ENCODE peak calls at places on chromosomes 1 and 21, in nine cellular contexts. One of them, this sample, is unnamed. For H3K4me1 and H3K36me3, the result is how much of the 10 kb centered on the place peaks cover.

GRCh38 chr1:72281637-72282270 is 585 bp downstream of the NEGR1 start:
- DNase-seq in RWPE2: no peak
- DNase-seq in ovary: peak
- DNase-seq in CD4-positive, alpha-beta memory T cell: no peak
- DNase-seq in breast epithelium: no peak
- DNase-seq in adrenal gland: peak
- DNase-seq in BE2C: no peak
- DNase-seq in IMR-90: peak
- DNase-seq in mucosa of descending colon: no peak
- DNase-seq in this sample: no peak

GRCh38 chr1:25616080-25616931 is at the start of gene MAN1C1:
- DNase-seq in RWPE2: peak
- DNase-seq in ovary: peak
- DNase-seq in CD4-positive, alpha-beta memory T cell: peak
- DNase-seq in breast epithelium: peak
- DNase-seq in adrenal gland: peak
- DNase-seq in BE2C: peak
- DNase-seq in IMR-90: peak
- DNase-seq in mucosa of descending colon: peak
- DNase-seq in this sample: peak

GRCh38 chr21:15688809-15689208 is 41.0 kb upstream of the USP25 start:
- DNase-seq in RWPE2: no peak
- DNase-seq in ovary: no peak
- DNase-seq in CD4-positive, alpha-beta memory T cell: no peak
- DNase-seq in breast epithelium: no peak
- DNase-seq in adrenal gland: no peak
- DNase-seq in BE2C: no peak
- DNase-seq in IMR-90: no peak
- DNase-seq in mucosa of descending colon: no peak
- DNase-seq in this sample: no peak

GRCh38 chr1:226946841-226947240 is 6.7 kb downstream of the COQ8A start:
- DNase-seq in RWPE2: no peak
- DNase-seq in ovary: no peak
- DNase-seq in CD4-positive, alpha-beta memory T cell: no peak
- DNase-seq in breast epithelium: no peak
- DNase-seq in adrenal gland: peak
- DNase-seq in BE2C: no peak
- DNase-seq in IMR-90: peak
- DNase-seq in mucosa of descending colon: no peak
- DNase-seq in this sample: no peak

GRCh38 chr1:203033287-203033686 is 7.0 kb downstream of the PPFIA4 start:
- DNase-seq in RWPE2: no peak
- DNase-seq in ovary: no peak
- DNase-seq in CD4-positive, alpha-beta memory T cell: no peak
- DNase-seq in breast epithelium: no peak
- DNase-seq in adrenal gland: no peak
- DNase-seq in BE2C: no peak
- DNase-seq in IMR-90: no peak
- DNase-seq in mucosa of descending colon: no peak
- DNase-seq in this sample: no peak

GRCh38 chr21:36663033-36663855 is 35.7 kb upstream of the SIM2 start:
- DNase-seq in RWPE2: no peak
- DNase-seq in ovary: no peak
- DNase-seq in CD4-positive, alpha-beta memory T cell: no peak
- DNase-seq in breast epithelium: no peak
- DNase-seq in adrenal gland: no peak
- DNase-seq in BE2C: no peak
- DNase-seq in IMR-90: peak
- DNase-seq in mucosa of descending colon: no peak
- DNase-seq in this sample: no peak

GRCh38 chr1:62321438-62321837 is 2.2 kb upstream of the KANK4 start:
- DNase-seq in RWPE2: peak
- DNase-seq in ovary: no peak
- DNase-seq in CD4-positive, alpha-beta memory T cell: no peak
- DNase-seq in breast epithelium: no peak
- DNase-seq in adrenal gland: no peak
- DNase-seq in BE2C: no peak
- DNase-seq in IMR-90: peak
- DNase-seq in mucosa of descending colon: no peak
- DNase-seq in this sample: no peak

GRCh38 chr1:107365874-107366273 is 225.0 kb downstream of the NTNG1 start:
- DNase-seq in RWPE2: no peak
- DNase-seq in ovary: no peak
- DNase-seq in CD4-positive, alpha-beta memory T cell: no peak
- DNase-seq in breast epithelium: no peak
- DNase-seq in adrenal gland: no peak
- DNase-seq in BE2C: peak
- DNase-seq in IMR-90: no peak
- DNase-seq in mucosa of descending colon: no peak
- DNase-seq in this sample: no peak

GRCh38 chr1:246067432-246068021 is 439.6 kb downstream of the SMYD3 start:
- DNase-seq in RWPE2: no peak
- DNase-seq in ovary: no peak
- DNase-seq in CD4-positive, alpha-beta memory T cell: no peak
- DNase-seq in breast epithelium: no peak
- DNase-seq in adrenal gland: no peak
- DNase-seq in BE2C: no peak
- DNase-seq in IMR-90: peak
- DNase-seq in mucosa of descending colon: no peak
- DNase-seq in this sample: no peak

GRCh38 chr1:8902765-8903164 is 24.3 kb upstream of the ENO1 start:
- DNase-seq in RWPE2: no peak
- DNase-seq in ovary: no peak
- DNase-seq in CD4-positive, alpha-beta memory T cell: no peak
- DNase-seq in breast epithelium: no peak
- DNase-seq in adrenal gland: no peak
- DNase-seq in BE2C: no peak
- DNase-seq in IMR-90: peak
- DNase-seq in mucosa of descending colon: no peak
- DNase-seq in this sample: no peak

GRCh38 chr1:29975036-29975694 is 738.8 kb downstream of the PTPRU start:
- DNase-seq in RWPE2: no peak
- DNase-seq in ovary: no peak
- DNase-seq in CD4-positive, alpha-beta memory T cell: no peak
- DNase-seq in breast epithelium: no peak
- DNase-seq in adrenal gland: peak
- DNase-seq in BE2C: no peak
- DNase-seq in IMR-90: peak
- DNase-seq in mucosa of descending colon: no peak
- DNase-seq in this sample: no peak

GRCh38 chr1:32464716-32465540 is at the start of gene ZBTB8B:
- DNase-seq in RWPE2: peak
- DNase-seq in ovary: peak
- DNase-seq in CD4-positive, alpha-beta memory T cell: no peak
- DNase-seq in breast epithelium: peak
- DNase-seq in adrenal gland: peak
- DNase-seq in BE2C: peak
- DNase-seq in IMR-90: peak
- DNase-seq in mucosa of descending colon: peak
- DNase-seq in this sample: no peak

GRCh38 chr1:82565146-82565545 is 764.4 kb downstream of the ADGRL2 start:
- DNase-seq in RWPE2: peak
- DNase-seq in ovary: no peak
- DNase-seq in CD4-positive, alpha-beta memory T cell: no peak
- DNase-seq in breast epithelium: peak
- DNase-seq in adrenal gland: no peak
- DNase-seq in BE2C: no peak
- DNase-seq in IMR-90: peak
- DNase-seq in mucosa of descending colon: no peak
- DNase-seq in this sample: no peak

GRCh38 chr1:88145752-88146151 is 538.3 kb upstream of the PKN2 start:
- DNase-seq in RWPE2: no peak
- DNase-seq in ovary: no peak
- DNase-seq in CD4-positive, alpha-beta memory T cell: no peak
- DNase-seq in breast epithelium: no peak
- DNase-seq in adrenal gland: no peak
- DNase-seq in BE2C: no peak
- DNase-seq in IMR-90: peak
- DNase-seq in mucosa of descending colon: no peak
- DNase-seq in this sample: no peak

GRCh38 chr1:20074725-20075171 is 4.8 kb downstream of the PLA2G5 start:
- DNase-seq in RWPE2: no peak
- DNase-seq in ovary: no peak
- DNase-seq in CD4-positive, alpha-beta memory T cell: no peak
- DNase-seq in breast epithelium: no peak
- DNase-seq in adrenal gland: no peak
- DNase-seq in BE2C: no peak
- DNase-seq in IMR-90: no peak
- DNase-seq in mucosa of descending colon: no peak
- DNase-seq in this sample: no peak

GRCh38 chr1:234928642-234929041 is 200.0 kb downstream of the TOMM20 start:
- DNase-seq in RWPE2: no peak
- DNase-seq in ovary: no peak
- DNase-seq in CD4-positive, alpha-beta memory T cell: no peak
- DNase-seq in breast epithelium: no peak
- DNase-seq in adrenal gland: no peak
- DNase-seq in BE2C: no peak
- DNase-seq in IMR-90: no peak
- DNase-seq in mucosa of descending colon: no peak
- DNase-seq in this sample: no peak

GRCh38 chr1:39827201-39827600 is 38.5 kb upstream of the BMP8B start:
- DNase-seq in RWPE2: no peak
- DNase-seq in ovary: no peak
- DNase-seq in CD4-positive, alpha-beta memory T cell: no peak
- DNase-seq in breast epithelium: no peak
- DNase-seq in adrenal gland: no peak
- DNase-seq in BE2C: no peak
- DNase-seq in IMR-90: no peak
- DNase-seq in mucosa of descending colon: no peak
- DNase-seq in this sample: no peak
- H3K4me1 ChIP-seq in RWPE2: under half
- H3K4me1 ChIP-seq in ovary: under half
- H3K4me1 ChIP-seq in CD4-positive, alpha-beta memory T cell: under half
- H3K4me1 ChIP-seq in breast epithelium: under half
- H3K4me1 ChIP-seq in adrenal gland: under half
- H3K4me1 ChIP-seq in BE2C: under half
- H3K4me1 ChIP-seq in IMR-90: under half
- H3K4me1 ChIP-seq in mucosa of descending colon: under half
- H3K4me1 ChIP-seq in this sample: under half

GRCh38 chr1:155882766-155883165 is 23.4 kb downstream of the SYT11 start:
- DNase-seq in RWPE2: no peak
- DNase-seq in ovary: no peak
- DNase-seq in CD4-positive, alpha-beta memory T cell: no peak
- DNase-seq in breast epithelium: no peak
- DNase-seq in adrenal gland: no peak
- DNase-seq in BE2C: no peak
- DNase-seq in IMR-90: no peak
- DNase-seq in mucosa of descending colon: no peak
- DNase-seq in this sample: no peak
- H3K36me3 ChIP-seq in RWPE2: under half
- H3K36me3 ChIP-seq in ovary: under half
- H3K36me3 ChIP-seq in CD4-positive, alpha-beta memory T cell: under half
- H3K36me3 ChIP-seq in breast epithelium: under half
- H3K36me3 ChIP-seq in adrenal gland: under half
- H3K36me3 ChIP-seq in BE2C: under half
- H3K36me3 ChIP-seq in IMR-90: under half
- H3K36me3 ChIP-seq in mucosa of descending colon: under half
- H3K36me3 ChIP-seq in this sample: under half

GRCh38 chr1:232149302-232150201 is 480.4 kb downstream of the SIPA1L2 start:
- DNase-seq in RWPE2: no peak
- DNase-seq in ovary: no peak
- DNase-seq in CD4-positive, alpha-beta memory T cell: no peak
- DNase-seq in breast epithelium: no peak
- DNase-seq in adrenal gland: no peak
- DNase-seq in BE2C: no peak
- DNase-seq in IMR-90: peak
- DNase-seq in mucosa of descending colon: no peak
- DNase-seq in this sample: no peak
- H3K4me3 ChIP-seq in RWPE2: no peak
- H3K4me3 ChIP-seq in ovary: no peak
- H3K4me3 ChIP-seq in CD4-positive, alpha-beta memory T cell: no peak
- H3K4me3 ChIP-seq in breast epithelium: no peak
- H3K4me3 ChIP-seq in adrenal gland: no peak
- H3K4me3 ChIP-seq in BE2C: no peak
- H3K4me3 ChIP-seq in IMR-90: no peak
- H3K4me3 ChIP-seq in mucosa of descending colon: no peak
- H3K4me3 ChIP-seq in this sample: no peak

GRCh38 chr1:220813013-220813412 is 26.3 kb downstream of the MTARC1 start:
- DNase-seq in RWPE2: no peak
- DNase-seq in ovary: no peak
- DNase-seq in CD4-positive, alpha-beta memory T cell: no peak
- DNase-seq in breast epithelium: no peak
- DNase-seq in adrenal gland: no peak
- DNase-seq in BE2C: no peak
- DNase-seq in IMR-90: no peak
- DNase-seq in mucosa of descending colon: no peak
- DNase-seq in this sample: no peak

GRCh38 chr1:220815409-220815808 is 28.7 kb downstream of the MTARC1 start:
- DNase-seq in RWPE2: no peak
- DNase-seq in ovary: no peak
- DNase-seq in CD4-positive, alpha-beta memory T cell: no peak
- DNase-seq in breast epithelium: no peak
- DNase-seq in adrenal gland: no peak
- DNase-seq in BE2C: no peak
- DNase-seq in IMR-90: no peak
- DNase-seq in mucosa of descending colon: no peak
- DNase-seq in this sample: no peak

GRCh38 chr1:220817907-220818306 is 31.2 kb downstream of the MTARC1 start:
- DNase-seq in RWPE2: no peak
- DNase-seq in ovary: no peak
- DNase-seq in CD4-positive, alpha-beta memory T cell: no peak
- DNase-seq in breast epithelium: no peak
- DNase-seq in adrenal gland: no peak
- DNase-seq in BE2C: no peak
- DNase-seq in IMR-90: peak
- DNase-seq in mucosa of descending colon: no peak
- DNase-seq in this sample: no peak

GRCh38 chr1:220819627-220820026 is 32.9 kb downstream of the MTARC1 start:
- DNase-seq in RWPE2: no peak
- DNase-seq in ovary: no peak
- DNase-seq in CD4-positive, alpha-beta memory T cell: no peak
- DNase-seq in breast epithelium: no peak
- DNase-seq in adrenal gland: no peak
- DNase-seq in BE2C: no peak
- DNase-seq in IMR-90: no peak
- DNase-seq in mucosa of descending colon: no peak
- DNase-seq in this sample: no peak

DNA sequence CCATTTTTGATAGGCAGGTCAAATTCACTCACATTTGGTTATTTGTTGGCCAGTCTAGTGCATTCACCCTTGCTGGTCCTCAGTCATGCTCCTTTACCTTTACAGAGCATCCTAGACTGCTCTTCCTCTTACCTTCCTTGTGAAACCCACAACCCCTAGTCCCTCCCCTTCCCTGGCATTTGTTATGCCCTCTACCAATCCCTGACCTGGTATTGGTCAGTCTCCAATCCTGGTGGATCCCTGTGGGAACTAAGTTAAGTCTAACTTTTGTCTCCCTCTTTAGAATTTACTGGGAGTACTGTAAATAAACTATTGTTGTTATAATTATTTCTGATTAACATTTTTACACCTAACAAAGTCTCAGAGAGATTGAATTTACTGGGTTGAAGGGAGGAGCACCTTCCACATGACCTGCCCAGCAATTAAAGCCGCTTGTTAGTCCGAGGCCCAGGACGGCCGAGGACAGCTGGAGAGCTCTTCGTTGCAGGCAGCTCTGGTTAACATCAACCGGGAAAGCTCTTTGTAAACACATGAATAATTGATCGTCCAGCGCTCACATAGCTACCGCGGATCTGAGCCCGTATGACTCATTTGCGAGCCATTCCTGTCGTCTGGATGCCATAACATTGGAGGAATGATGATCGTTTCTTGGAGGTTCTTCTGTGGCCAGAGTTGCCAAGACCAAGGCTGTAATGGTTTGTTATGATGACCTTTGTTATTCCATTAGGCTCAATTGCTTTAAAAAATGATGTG is 31.9 kb downstream of the MTARC1 start:
- DNase-seq in RWPE2: no peak
- DNase-seq in ovary: no peak
- DNase-seq in CD4-positive, alpha-beta memory T cell: no peak
- DNase-seq in breast epithelium: no peak
- DNase-seq in adrenal gland: no peak
- DNase-seq in BE2C: peak
- DNase-seq in IMR-90: peak
- DNase-seq in mucosa of descending colon: no peak
- DNase-seq in this sample: no peak
- H3K4me1 ChIP-seq in RWPE2: under half
- H3K4me1 ChIP-seq in ovary: under half
- H3K4me1 ChIP-seq in CD4-positive, alpha-beta memory T cell: under half
- H3K4me1 ChIP-seq in breast epithelium: under half
- H3K4me1 ChIP-seq in adrenal gland: under half
- H3K4me1 ChIP-seq in BE2C: under half
- H3K4me1 ChIP-seq in IMR-90: under half
- H3K4me1 ChIP-seq in mucosa of descending colon: under half
- H3K4me1 ChIP-seq in this sample: under half

This sample was measured in Caco-2.